ENCODE peak calls at places on chromosomes 5 and 9, in six cellular contexts. Y is HFFc6, U is GM23338, X is endothelial cell of umbilical vein, N is anterior cingulate cortex, M is lower leg skin. K is an unnamed sample.
A peak's percentile ranks its signal among the peaks of the same experiment; 100 is the strongest.

GRCh38 chr5:87129051-87129450 is 138.6 kb upstream of the RASA1 start:
- DNase-seq in M (no peak), X (no peak), U (no peak), N (no peak), Y (no peak), K (no peak)

GRCh38 chr9:89463986-89464901 is 33.7 kb downstream of the SEMA4D start:
- DNase-seq in M (no peak), N (no peak), Y (no peak), U (no peak), X (no peak), K (no peak)

GRCh38 chr9:17013010-17013409 is 121.8 kb upstream of the CNTLN start:
- DNase-seq in N (no peak), M (no peak), X (no peak), Y (no peak), U (no peak), K (no peak)

GRCh38 chr5:10288600-10289213 is 19.0 kb downstream of the CMBL start:
- DNase-seq in Y (no peak), M (peak; percentile 51), N (peak; percentile 23), U (no peak), X (no peak), K (no peak)

GRCh38 chr5:116216246-116216645 is 131.4 kb downstream of the COMMD10 start:
- DNase-seq in Y (no peak), N (no peak), X (no peak), U (no peak), M (no peak), K (no peak)

GRCh38 chr9:104009853-104010252 is 84.3 kb upstream of the SMC2 start:
- DNase-seq in N (no peak), Y (no peak), X (no peak), U (no peak), M (no peak), K (no peak)

GRCh38 chr5:150342583-150342982 is 14.9 kb upstream of the TCOF1 start:
- DNase-seq in Y (no peak), U (no peak), X (no peak), M (no peak), N (no peak), K (no peak)

GRCh38 chr5:166991586-166991985 is 1299.9 kb upstream of the WWC1 start:
- DNase-seq in U (no peak), X (no peak), M (no peak), N (no peak), Y (no peak), K (no peak)

GRCh38 chr9:121122450-121123032 is 47.8 kb downstream of the CNTRL start:
- DNase-seq in U (no peak), M (no peak), N (no peak), Y (no peak), X (peak; percentile 48), K (no peak)

GRCh38 chr9:91126761-91127420 is 234.8 kb downstream of the AUH start:
- DNase-seq in M (no peak), N (no peak), X (no peak), Y (peak; percentile 36), U (no peak), K (no peak)

GRCh38 chr9:89802809-89803355 is 198.1 kb downstream of the GADD45G start:
- DNase-seq in Y (no peak), U (no peak), M (peak; percentile 42), N (no peak), X (no peak), K (no peak)

GRCh38 chr5:3212869-3213268 is 382.8 kb upstream of the IRX1 start:
- DNase-seq in Y (no peak), N (no peak), M (no peak), X (no peak), U (no peak), K (no peak)

GRCh38 chr5:130868186-130868821 is 296.8 kb downstream of the HINT1 start:
- DNase-seq in N (no peak), M (no peak), X (no peak), U (peak; percentile 54), Y (no peak), K (no peak)